ENCODE peak calls at places on chromosomes 1 and 21, in five cellular contexts. D is endothelial cell of umbilical vein, B is A549, U is ovary, G is GM12892. Z is an unnamed sample.
A peak's percentile ranks its signal among the peaks of the same experiment; 100 is the strongest.

GRCh38 chr1:26971590-26971989 is 11.3 kb upstream of the KDF1 start:
- DNase-seq in D (no peak), B (no peak), U (no peak), G (no peak), Z (no peak)

GRCh38 chr1:28577738-28578536 is 14.1 kb upstream of the RAB42 start:
- DNase-seq in D (no peak), B (no peak), U (no peak), G (no peak), Z (no peak)

GRCh38 chr1:41025979-41026819 is 4.7 kb upstream of the SLFNL1 start:
- DNase-seq in D (no peak), B (no peak), U (no peak), G (no peak), Z (no peak)

GRCh38 chr21:17794631-17795030 is 24.5 kb downstream of the C21orf91 start:
- DNase-seq in D (no peak), B (no peak), U (no peak), G (no peak), Z (no peak)

GRCh38 chr1:110200666-110201065 is 9.4 kb upstream of the KCNC4 start:
- DNase-seq in D (no peak), B (no peak), U (no peak), G (no peak), Z (no peak)

GRCh38 chr1:18929686-18930085 is 26.8 kb downstream of the IFFO2 start:
- DNase-seq in D (no peak), B (no peak), U (no peak), G (no peak), Z (no peak)

GRCh38 chr21:33998809-33999208 is 74.6 kb upstream of the MRPS6 start:
- DNase-seq in D (no peak), B (no peak), U (no peak), G (no peak), Z (no peak)

GRCh38 chr21:22743085-22743484 is 1744.9 kb downstream of the NCAM2 start:
- DNase-seq in D (no peak), B (no peak), U (no peak), G (no peak), Z (no peak)

GRCh38 chr1:92502247-92502646 is 15.5 kb upstream of the GFI1 start:
- DNase-seq in D (no peak), B (no peak), U (no peak), G (no peak), Z (no peak)

GRCh38 chr1:50661626-50662025 is 238.4 kb upstream of the DMRTA2 start:
- DNase-seq in D (no peak), B (no peak), U (no peak), G (no peak), Z (no peak)

GRCh38 chr1:25030674-25031589 is 100.9 kb upstream of the RUNX3 start:
- DNase-seq in D (no peak), B (no peak), U (no peak), G (peak; percentile 71), Z (no peak)

GRCh38 chr21:44684077-44684476 is 2.1 kb upstream of the KRTAP12-1 start:
- DNase-seq in D (no peak), B (no peak), U (no peak), G (no peak), Z (no peak)

GRCh38 chr21:26099610-26100219 is 70.9 kb downstream of the APP start:
- DNase-seq in D (no peak), B (no peak), U (no peak), G (no peak), Z (no peak)

GRCh38 chr1:174114788-174115448 is 44.4 kb upstream of the RABGAP1L start:
- DNase-seq in D (peak; percentile 48), B (peak; percentile 81), U (no peak), G (no peak), Z (no peak)

GRCh38 chr1:1431006-1431844 is 4.3 kb upstream of the VWA1 start:
- DNase-seq in D (no peak), B (no peak), U (no peak), G (peak; percentile 29), Z (no peak)

GRCh38 chr1:43056981-43057391 is 98.3 kb upstream of the SLC2A1 start:
- DNase-seq in D (no peak), B (no peak), U (peak; percentile 42), G (no peak), Z (no peak)

GRCh38 chr21:30256100-30256499 is 26.6 kb downstream of the KRTAP24-1 start:
- DNase-seq in D (no peak), B (no peak), U (no peak), G (no peak), Z (no peak)

DNA sequence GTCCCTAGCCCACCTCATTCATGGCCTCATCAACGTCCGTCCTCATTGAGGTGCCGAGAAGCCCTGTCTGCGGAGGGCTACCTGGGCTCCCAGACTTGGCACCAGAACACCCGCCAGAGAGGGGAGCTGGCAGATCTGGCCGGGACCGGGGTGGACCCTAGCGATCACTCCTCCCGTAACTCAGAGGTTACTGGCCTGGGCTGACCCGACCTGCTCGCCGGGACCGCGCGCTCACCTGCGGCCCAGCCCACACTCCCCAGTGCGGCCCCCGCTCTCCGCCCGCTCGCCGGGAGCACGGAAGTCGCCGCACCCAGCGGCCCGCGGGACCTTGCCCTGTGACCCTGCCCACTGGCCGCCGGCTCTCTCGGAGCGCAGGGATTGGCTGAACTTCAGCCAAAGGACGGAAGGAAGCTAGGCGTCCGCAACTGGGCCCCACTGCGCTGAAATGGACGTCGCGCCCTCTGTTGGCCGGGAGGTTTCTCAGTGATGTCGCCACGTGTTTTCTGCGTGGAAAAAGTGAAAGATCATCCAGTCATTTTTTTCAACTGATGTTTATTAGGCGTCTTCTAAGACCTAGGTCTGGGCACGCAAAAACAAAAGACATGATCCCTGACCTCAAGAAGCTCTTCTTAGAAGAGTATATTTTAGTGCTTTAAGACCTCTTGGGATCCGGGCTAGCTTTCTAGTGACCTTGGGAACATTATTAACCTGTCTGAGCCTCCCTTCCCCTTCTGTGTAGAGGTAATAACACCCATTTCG is at the start of gene SMIM12:
- DNase-seq in D (peak; percentile 93), B (peak; percentile 92), U (peak; percentile 94), G (peak; percentile 97), Z (peak; percentile 93)
- TF ChIP-seq POLR2A in D (peak; percentile 86), B (peak; percentile 83), U (peak; percentile 80), G (peak; percentile 97), Z (peak; percentile 66)

DNA sequence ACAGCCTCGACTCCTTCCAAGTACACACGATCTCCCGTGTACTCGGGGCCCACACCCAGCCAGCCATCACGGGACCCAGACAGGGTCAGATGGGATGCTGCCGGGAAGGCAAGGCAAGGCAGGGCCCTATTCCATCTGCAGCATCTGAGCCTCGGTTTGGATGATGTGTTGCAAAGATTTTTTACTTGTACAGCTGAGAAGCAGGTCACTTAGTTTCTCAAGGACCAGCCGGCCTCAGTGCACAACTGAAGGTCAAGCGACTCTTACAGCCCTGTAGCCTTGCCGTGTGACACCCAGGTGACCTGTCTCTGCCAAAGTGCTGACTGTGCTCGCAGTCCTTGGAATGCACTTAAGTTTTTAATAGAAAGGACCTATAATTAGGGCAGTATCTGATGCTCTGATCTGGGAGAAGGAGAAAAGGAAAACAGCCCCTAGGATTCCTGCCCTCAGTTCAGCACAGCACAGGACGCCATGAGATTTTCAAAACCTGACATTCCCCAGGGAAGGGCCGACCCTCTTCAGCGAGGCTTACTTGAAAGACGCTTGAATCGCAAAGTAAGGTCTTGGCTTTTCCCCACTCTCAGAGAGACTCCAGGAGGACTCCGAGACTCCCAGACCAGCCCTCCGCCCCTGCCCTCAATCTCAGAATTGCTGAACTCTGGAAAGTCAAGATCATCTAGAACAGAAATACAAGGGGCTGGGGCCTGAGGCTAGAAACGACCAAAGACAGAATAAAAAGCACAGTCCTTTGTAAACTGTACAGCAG is 1.3 kb downstream of the GPR157 start:
- DNase-seq in D (no peak), B (no peak), U (no peak), G (no peak), Z (no peak)
- TF ChIP-seq POLR2A in D (no peak), B (no peak), U (no peak), G (no peak), Z (no peak)

GRCh38 chr1:2642560-2643413 is 10.0 kb upstream of the MMEL1 start:
- DNase-seq in D (peak; percentile 89), B (peak; percentile 84), U (peak; percentile 95), G (peak; percentile 100), Z (peak; percentile 91)
- TF ChIP-seq POLR2A in D (peak; percentile 68), B (peak; percentile 68), U (peak; percentile 72), G (peak; percentile 53), Z (peak; percentile 67)

GRCh38 chr1:202122639-202123335 is at the start of gene GPR37L1:
- DNase-seq in D (peak; percentile 49), B (peak; percentile 75), U (no peak), G (no peak), Z (no peak)
- TF ChIP-seq POLR2A in D (no peak), B (no peak), U (no peak), G (no peak), Z (no peak)

GRCh38 chr1:236795757-236796719 is 946 bp downstream of the MTR start:
- DNase-seq in D (peak; percentile 64), B (no peak), U (peak; percentile 50), G (no peak), Z (no peak)
- TF ChIP-seq POLR2A in D (no peak), B (no peak), U (no peak), G (no peak), Z (no peak)

GRCh38 chr1:212556822-212557549 is 51.6 kb upstream of the ATF3 start:
- DNase-seq in D (no peak), B (no peak), U (no peak), G (no peak), Z (no peak)

GRCh38 chr1:212559929-212560328 is 48.6 kb upstream of the ATF3 start:
- DNase-seq in D (no peak), B (no peak), U (no peak), G (no peak), Z (no peak)

GRCh38 chr1:212557739-212558664 is 50.6 kb upstream of the ATF3 start:
- DNase-seq in D (peak; percentile 19), B (no peak), U (peak; percentile 63), G (peak; percentile 39), Z (peak; percentile 70)

GRCh38 chr1:212560933-212561460 is 47.6 kb upstream of the ATF3 start:
- DNase-seq in D (no peak), B (no peak), U (no peak), G (no peak), Z (no peak)

GRCh38 chr1:212558665-212559480 is 49.7 kb upstream of the ATF3 start:
- DNase-seq in D (peak; percentile 84), B (peak; percentile 95), U (peak; percentile 93), G (peak; percentile 83), Z (peak; percentile 95)
- TF ChIP-seq POLR2A in D (peak; percentile 43), B (no peak), U (peak; percentile 59), G (no peak), Z (peak; percentile 88)